ENCODE peak calls at places on chromosomes 5 and 9, in five cellular contexts. Q is prostate gland, V is endothelial cell of umbilical vein, T is heart left ventricle, K is A549. A is an unnamed sample.

GRCh38 chr9:106420511-106420944 is 442.4 kb upstream of the ZNF462 start:
- DNase-seq in Q (no peak), V (no peak), T (no peak), K (no peak), A (no peak)

GRCh38 chr5:33690736-33691135 is 201.1 kb downstream of the ADAMTS12 start:
- DNase-seq in Q (no peak), V (no peak), T (peak; percentile 18), K (no peak), A (no peak)

GRCh38 chr5:72417333-72418062 is 89.7 kb downstream of the ZNF366 start:
- DNase-seq in Q (no peak), V (no peak), T (no peak), K (no peak), A (no peak)

GRCh38 chr5:1726956-1727355 is 72.7 kb downstream of the MRPL36 start:
- DNase-seq in Q (peak; percentile 3), V (no peak), T (no peak), K (no peak), A (peak; percentile 7)

GRCh38 chr5:58042933-58043606 is 416.8 kb downstream of the PLK2 start:
- DNase-seq in Q (no peak), V (peak; percentile 10), T (no peak), K (peak; percentile 10), A (no peak)

GRCh38 chr5:110034076-110034475 is 344.3 kb downstream of the MAN2A1 start:
- DNase-seq in Q (no peak), V (no peak), T (no peak), K (no peak), A (no peak)

GRCh38 chr9:35844628-35845301 is 15.7 kb downstream of the TMEM8B start:
- DNase-seq in Q (peak; percentile 83), V (peak; percentile 83), T (peak; percentile 70), K (peak; percentile 56), A (peak; percentile 39)

GRCh38 chr5:34905564-34905963 is 9.7 kb downstream of the RAD1 start:
- DNase-seq in Q (no peak), V (peak; percentile 26), T (no peak), K (no peak), A (no peak)

GRCh38 chr5:359301-359897 is 37.9 kb downstream of the AHRR start:
- DNase-seq in Q (peak; percentile 0), V (no peak), T (no peak), K (no peak), A (peak; percentile 8)

GRCh38 chr9:27856054-27856453 is 282.8 kb upstream of the C9orf72 start:
- DNase-seq in Q (no peak), V (no peak), T (no peak), K (no peak), A (no peak)

GRCh38 chr5:147290261-147290660 is 55.4 kb downstream of the STK32A start:
- DNase-seq in Q (no peak), V (no peak), T (no peak), K (no peak), A (no peak)

GRCh38 chr5:132819468-132819867 is 6.4 kb downstream of the SOWAHA start:
- DNase-seq in Q (no peak), V (no peak), T (no peak), K (no peak), A (peak; percentile 22)

GRCh38 chr5:10745133-10745532 is 15.9 kb downstream of the DAP start:
- DNase-seq in Q (no peak), V (no peak), T (no peak), K (no peak), A (no peak)

GRCh38 chr9:110244616-110245015 is 11.7 kb downstream of the TXN start:
- DNase-seq in Q (no peak), V (no peak), T (no peak), K (no peak), A (no peak)

GRCh38 chr9:110240198-110240597 is 16.1 kb downstream of the TXN start:
- DNase-seq in Q (no peak), V (no peak), T (no peak), K (no peak), A (no peak)

GRCh38 chr9:110246214-110246613 is 10.1 kb downstream of the TXN start:
- DNase-seq in Q (no peak), V (no peak), T (no peak), K (no peak), A (no peak)

DNA sequence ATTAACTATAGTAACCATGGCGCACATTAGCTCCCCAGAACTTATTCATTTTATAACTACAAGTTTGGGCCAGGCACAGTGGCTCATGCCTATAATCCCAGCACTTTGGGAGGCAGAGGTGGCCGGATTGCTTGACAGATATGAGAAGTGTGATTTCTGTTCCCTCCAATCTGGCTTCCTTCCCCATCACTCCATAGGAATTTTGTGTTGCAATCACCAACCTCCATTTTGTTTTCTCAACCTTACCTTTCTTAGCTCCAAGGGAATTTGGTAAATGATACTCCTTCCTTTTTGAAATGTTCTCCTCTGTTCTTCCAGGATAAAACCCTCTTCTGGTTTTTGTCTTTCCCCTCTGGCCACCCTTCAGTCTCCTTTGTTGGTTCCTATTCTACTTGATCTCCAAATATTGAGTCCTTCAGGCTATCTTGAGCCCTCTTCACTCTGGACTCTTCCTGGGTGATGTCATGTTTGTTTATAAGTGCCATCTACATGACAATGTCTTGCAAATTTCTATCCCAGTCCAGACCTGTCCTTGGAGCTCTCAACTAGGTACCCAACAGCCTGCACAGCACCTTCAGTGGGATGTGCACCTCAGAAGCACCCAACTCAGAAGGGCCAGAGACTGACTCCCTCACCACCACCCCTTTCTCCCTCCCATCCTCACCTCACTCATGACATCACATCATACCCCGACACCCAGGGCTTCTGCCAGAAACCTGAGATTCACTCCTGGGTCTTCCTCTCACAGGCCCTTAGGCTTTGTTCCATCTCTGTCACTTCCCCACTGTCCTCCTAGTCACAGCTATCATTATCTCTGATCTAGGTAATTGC is 14.6 kb downstream of the TXN start:
- DNase-seq in Q (no peak), V (no peak), T (no peak), K (peak; percentile 36), A (no peak)
- TF ChIP-seq POLR2A in Q (no peak), V (peak; percentile 45), T (no peak), K (no peak), A (no peak)

GRCh38 chr9:133571491-133571890 is 37.0 kb downstream of the ADAMTSL2 start:
- DNase-seq in Q (no peak), V (no peak), T (no peak), K (no peak), A (no peak)

GRCh38 chr9:133571896-133572595 is 37.1 kb downstream of the FAM163B start:
- DNase-seq in Q (no peak), V (no peak), T (no peak), K (no peak), A (no peak)

GRCh38 chr9:133569109-133569785 is 34.7 kb downstream of the ADAMTSL2 start:
- DNase-seq in Q (no peak), V (no peak), T (no peak), K (no peak), A (no peak)

GRCh38 chr9:133569891-133570651 is 35.6 kb downstream of the ADAMTSL2 start:
- DNase-seq in Q (no peak), V (no peak), T (no peak), K (no peak), A (no peak)

GRCh38 chr9:133570681-133571080 is 36.2 kb downstream of the ADAMTSL2 start:
- DNase-seq in Q (no peak), V (no peak), T (no peak), K (no peak), A (no peak)
- H3K4me1 ChIP-seq in Q (peaks cover 10% of the 10 kb centered on the region), V (no peaks in the 10 kb centered on the region), T (peaks cover 12% of the 10 kb centered on the region), K (no peaks in the 10 kb centered on the region), A (peaks cover 16% of the 10 kb centered on the region)

GRCh38 chr5:150399158-150400019 is 13.3 kb downstream of the CD74 start:
- DNase-seq in Q (no peak), V (no peak), T (no peak), K (no peak), A (no peak)

GRCh38 chr5:150400020-150400326 is 12.7 kb downstream of the CD74 start:
- DNase-seq in Q (no peak), V (no peak), T (no peak), K (no peak), A (no peak)

GRCh38 chr5:150400327-150401075 is 12.2 kb downstream of the CD74 start:
- DNase-seq in Q (no peak), V (no peak), T (no peak), K (no peak), A (no peak)

GRCh38 chr5:150397749-150398431 is 14.8 kb downstream of the CD74 start:
- DNase-seq in Q (no peak), V (no peak), T (no peak), K (no peak), A (no peak)

GRCh38 chr5:150398432-150399157 is 14.1 kb downstream of the CD74 start:
- DNase-seq in Q (no peak), V (no peak), T (no peak), K (peak; percentile 31), A (no peak)
- TF ChIP-seq CTCF in Q (no peak), V (peak; percentile 9), T (no peak), K (no peak), A (no peak)

DNA sequence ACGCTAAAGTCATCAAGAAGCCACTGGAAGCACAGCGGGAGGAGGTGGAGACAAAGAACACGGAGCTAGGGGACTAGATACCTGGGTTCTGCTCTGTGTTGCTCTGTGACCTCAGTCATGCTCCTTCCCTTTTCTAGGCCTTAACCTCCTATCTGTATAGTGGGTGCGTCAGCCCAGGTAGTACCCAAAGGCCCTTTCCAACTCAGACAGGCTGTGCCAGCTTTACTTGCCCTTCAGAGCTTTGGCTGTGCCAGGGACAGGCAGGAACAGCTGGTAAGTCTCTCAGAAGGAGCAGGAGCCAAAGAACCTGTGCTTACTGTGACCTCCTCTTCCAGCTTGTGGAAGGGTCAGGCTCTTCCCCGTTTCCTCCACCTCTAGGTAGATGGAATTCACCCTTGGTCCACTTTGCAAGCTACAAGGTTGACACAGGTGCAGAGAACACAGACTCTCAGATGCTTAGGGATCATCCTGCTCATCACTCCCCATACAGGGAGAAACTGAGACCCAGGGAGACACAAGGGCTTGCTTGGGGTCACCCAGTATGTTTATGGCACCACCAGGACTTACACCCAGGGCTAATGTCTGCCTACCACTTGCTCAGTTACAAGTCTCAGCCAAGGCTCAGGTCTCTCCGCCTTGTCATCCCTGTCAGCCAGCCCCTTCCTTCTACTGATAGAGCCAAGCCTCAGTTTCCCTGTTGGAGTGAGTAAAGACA is 1.7 kb downstream of the CCDC69 start:
- DNase-seq in Q (no peak), V (no peak), T (no peak), K (no peak), A (no peak)
- TF ChIP-seq POLR2A in Q (no peak), V (no peak), T (no peak), K (no peak), A (no peak)

GRCh38 chr5:170357853-170358497 is 31.2 kb downstream of the KCNMB1 start:
- DNase-seq in Q (no peak), V (no peak), T (peak; percentile 63), K (no peak), A (peak; percentile 92)

GRCh38 chr5:170355601-170356098 is 33.5 kb downstream of the KCNMB1 start:
- DNase-seq in Q (peak; percentile 87), V (no peak), T (no peak), K (no peak), A (no peak)

GRCh38 chr5:170353011-170353890 is 35.9 kb downstream of the KCNMB1 start:
- DNase-seq in Q (no peak), V (no peak), T (peak; percentile 40), K (no peak), A (peak; percentile 62)

GRCh38 chr5:170348069-170348702 is 41.0 kb downstream of the KCNMB1 start:
- DNase-seq in Q (no peak), V (no peak), T (no peak), K (no peak), A (no peak)

DNA sequence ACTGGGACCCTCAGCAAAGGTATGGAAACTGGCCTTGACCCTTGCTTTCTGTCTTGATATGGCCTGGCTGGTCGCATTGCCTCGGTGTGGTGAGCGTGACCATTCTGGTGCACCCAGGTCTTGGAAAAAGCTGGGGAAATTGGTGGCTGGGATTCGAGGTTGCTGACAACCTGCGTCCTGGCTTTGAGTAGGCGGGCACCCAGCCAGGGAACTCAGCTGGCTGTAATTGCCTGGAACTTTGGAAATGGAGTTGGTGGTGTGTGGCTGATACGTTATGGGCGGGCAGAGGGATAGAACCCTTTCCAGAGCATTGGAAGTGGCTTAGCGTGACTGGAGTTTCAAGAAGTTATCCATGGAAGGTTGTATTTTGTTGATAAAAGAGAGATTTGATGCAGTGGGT is 35.2 kb downstream of the KCNMB1 start:
- DNase-seq in Q (no peak), V (no peak), T (no peak), K (no peak), A (peak; percentile 79)
- H3K4me1 ChIP-seq in Q (peaks cover 5% of the 10 kb centered on the region), V (no peaks in the 10 kb centered on the region), T (peaks cover 19% of the 10 kb centered on the region), K (no peaks in the 10 kb centered on the region), A (peaks cover 49% of the 10 kb centered on the region)

A was measured in testis.